ENCODE peak calls at places on chromosomes 16 and 17, in nine cellular contexts. Q is activated naive CD4-positive, alpha-beta T cell treated with anti-CD3 and anti-CD28 coated beads, Interleukin-2, amount 10 ng/mL, durations not matched to agents 7 days and 5 days; D is HS-5; R is NCI-H2171 treated with DMSO at 0.1 percent for 48 hours; O is A549; P is activated CD4-positive, alpha-beta T cell treated with anti-CD3 and anti-CD28 coated beads, Interleukin-2, amount 10 ng/mL, durations not matched to agents 7 days and 5 days; K is NCI-H1092; F is stimulated activated CD8-positive, alpha-beta memory T cell treated with anti-CD3 and anti-CD28 coated beads, Interleukin-7, amount 100 ng/mL, for 1 hour; E is ACHN. A is an unnamed sample.

GRCh38 chr17:945672-946071 is 33.9 kb downstream of the NXN start:
- DNase-seq in Q (no peak), D (no peak), R (no peak), O (no peak), P (no peak), K (no peak), F (no peak), E (no peak), A (no peak)

GRCh38 chr17:51258756-51259573 is 884 bp downstream of the MBTD1 start:
- DNase-seq in Q (peak), D (no peak), R (no peak), O (peak), P (no peak), K (no peak), F (no peak), E (peak), A (no peak)

GRCh38 chr17:81323083-81323369 is 27.9 kb upstream of the SLC38A10 start:
- DNase-seq in Q (no peak), D (no peak), R (no peak), O (no peak), P (no peak), K (no peak), F (no peak), E (no peak), A (no peak)

GRCh38 chr17:22138861-22139469 is 446.6 kb downstream of the KCNJ18 start:
- DNase-seq in Q (no peak), D (no peak), R (no peak), O (no peak), P (no peak), K (no peak), F (no peak), E (no peak), A (no peak)

GRCh38 chr16:48860341-48860740 is 250.4 kb upstream of the N4BP1 start:
- DNase-seq in Q (no peak), D (no peak), R (peak), O (no peak), P (no peak), K (no peak), F (no peak), E (no peak), A (no peak)

GRCh38 chr17:49834118-49834743 is 13.6 kb downstream of the TAC4 start:
- DNase-seq in Q (no peak), D (no peak), R (no peak), O (no peak), P (no peak), K (no peak), F (no peak), E (no peak), A (no peak)

GRCh38 chr16:27237229-27238015 is 31.1 kb downstream of the NSMCE1 start:
- DNase-seq in Q (peak), D (no peak), R (no peak), O (no peak), P (peak), K (no peak), F (peak), E (no peak), A (no peak)

GRCh38 chr17:50297407-50297865 is 23.2 kb downstream of the TMEM92 start:
- DNase-seq in Q (peak), D (no peak), R (peak), O (peak), P (peak), K (peak), F (peak), E (peak), A (no peak)

GRCh38 chr16:15493416-15494181 is 59.2 kb downstream of the BMERB1 start:
- DNase-seq in Q (no peak), D (peak), R (peak), O (no peak), P (no peak), K (peak), F (no peak), E (no peak), A (no peak)

GRCh38 chr16:53093162-53093744 is 38.5 kb downstream of the CHD9 start:
- DNase-seq in Q (no peak), D (no peak), R (no peak), O (no peak), P (no peak), K (no peak), F (no peak), E (no peak), A (no peak)

GRCh38 chr17:48563385-48563838 is 14.7 kb downstream of the HOXB4 start:
- DNase-seq in Q (no peak), D (no peak), R (no peak), O (no peak), P (no peak), K (no peak), F (no peak), E (no peak), A (no peak)

GRCh38 chr17:82318169-82318498 is 726 bp upstream of the CD7 start:
- DNase-seq in Q (no peak), D (no peak), R (no peak), O (no peak), P (no peak), K (no peak), F (no peak), E (no peak), A (no peak)

GRCh38 chr17:29138184-29138955 is 41.8 kb downstream of the MYO18A start:
- DNase-seq in Q (peak), D (no peak), R (peak), O (no peak), P (peak), K (no peak), F (no peak), E (peak), A (no peak)

GRCh38 chr17:56876766-56877179 is 37.1 kb downstream of the TRIM25 start:
- DNase-seq in Q (no peak), D (no peak), R (no peak), O (no peak), P (no peak), K (no peak), F (no peak), E (no peak), A (no peak)

GRCh38 chr17:31529841-31530251 is 138.4 kb downstream of the RAB11FIP4 start:
- DNase-seq in Q (no peak), D (no peak), R (no peak), O (no peak), P (no peak), K (no peak), F (no peak), E (no peak), A (no peak)

GRCh38 chr17:14575349-14575966 is 274.6 kb downstream of the HS3ST3B1 start:
- DNase-seq in Q (no peak), D (no peak), R (no peak), O (no peak), P (no peak), K (no peak), F (no peak), E (no peak), A (peak)

GRCh38 chr16:89209522-89210044 is 7.9 kb upstream of the ZNF778 start:
- DNase-seq in Q (no peak), D (no peak), R (no peak), O (no peak), P (no peak), K (no peak), F (no peak), E (no peak), A (no peak)

GRCh38 chr16:80480664-80481063 is 60.1 kb upstream of the DYNLRB2 start:
- DNase-seq in Q (no peak), D (no peak), R (no peak), O (no peak), P (no peak), K (no peak), F (no peak), E (no peak), A (no peak)

GRCh38 chr17:7782237-7782636 is 51.8 kb upstream of the KDM6B start:
- DNase-seq in Q (no peak), D (no peak), R (no peak), O (no peak), P (no peak), K (no peak), F (no peak), E (peak), A (no peak)

GRCh38 chr17:81387235-81388060 is 7.8 kb upstream of the BAHCC1 start:
- DNase-seq in Q (peak), D (no peak), R (peak), O (peak), P (peak), K (no peak), F (no peak), E (no peak), A (no peak)

GRCh38 chr17:45260204-45260783 is 1.6 kb downstream of the SPATA32 start:
- DNase-seq in Q (no peak), D (no peak), R (no peak), O (no peak), P (no peak), K (no peak), F (no peak), E (no peak), A (no peak)

GRCh38 chr16:19804538-19805323 is 79.9 kb downstream of the GPRC5B start:
- DNase-seq in Q (peak), D (no peak), R (peak), O (no peak), P (peak), K (peak), F (peak), E (no peak), A (no peak)

GRCh38 chr16:30473231-30474061 is 904 bp downstream of the ITGAL start:
- DNase-seq in Q (peak), D (no peak), R (no peak), O (no peak), P (peak), K (no peak), F (no peak), E (no peak), A (no peak)

GRCh38 chr16:86993426-86994110 is 323.6 kb downstream of the C16orf95 start:
- DNase-seq in Q (no peak), D (no peak), R (no peak), O (no peak), P (no peak), K (no peak), F (no peak), E (no peak), A (no peak)

GRCh38 chr16:81544261-81544660 is 99.7 kb downstream of the CMIP start:
- DNase-seq in Q (no peak), D (no peak), R (no peak), O (no peak), P (no peak), K (no peak), F (no peak), E (no peak), A (no peak)

GRCh38 chr17:81238490-81238814 is 403 bp downstream of the TEPSIN start:
- DNase-seq in Q (no peak), D (no peak), R (no peak), O (no peak), P (no peak), K (no peak), F (no peak), E (no peak), A (no peak)

GRCh38 chr17:3026125-3026855 is 37.1 kb downstream of the OR1D5 start:
- DNase-seq in Q (no peak), D (no peak), R (no peak), O (no peak), P (no peak), K (no peak), F (no peak), E (no peak), A (no peak)

GRCh38 chr17:78873519-78874340 is 29.3 kb downstream of the CEP295NL start:
- DNase-seq in Q (no peak), D (no peak), R (peak), O (no peak), P (no peak), K (peak), F (no peak), E (peak), A (no peak)

GRCh38 chr17:17417718-17418151 is 59.1 kb upstream of the MED9 start:
- DNase-seq in Q (no peak), D (no peak), R (no peak), O (no peak), P (no peak), K (no peak), F (no peak), E (no peak), A (no peak)

GRCh38 chr17:8126306-8127066 is 2.6 kb upstream of the HES7 start:
- DNase-seq in Q (peak), D (no peak), R (peak), O (peak), P (peak), K (no peak), F (no peak), E (peak), A (no peak)

GRCh38 chr16:67474551-67474950 is 6.4 kb downstream of the ATP6V0D1 start:
- DNase-seq in Q (no peak), D (no peak), R (no peak), O (no peak), P (no peak), K (no peak), F (no peak), E (no peak), A (no peak)

GRCh38 chr17:2299136-2299535 is 4.4 kb downstream of the SMG6 start:
- DNase-seq in Q (no peak), D (no peak), R (no peak), O (no peak), P (no peak), K (no peak), F (no peak), E (no peak), A (no peak)

GRCh38 chr17:45429338-45430005 is 3.2 kb downstream of the ARHGAP27 start:
- DNase-seq in Q (no peak), D (no peak), R (no peak), O (no peak), P (no peak), K (no peak), F (no peak), E (no peak), A (no peak)

GRCh38 chr16:85712841-85713240 is 24.1 kb upstream of the GINS2 start:
- DNase-seq in Q (no peak), D (no peak), R (peak), O (no peak), P (no peak), K (no peak), F (no peak), E (no peak), A (no peak)

GRCh38 chr17:80826955-80827645 is 164.5 kb upstream of the CHMP6 start:
- DNase-seq in Q (peak), D (peak), R (no peak), O (peak), P (peak), K (no peak), F (no peak), E (peak), A (no peak)

GRCh38 chr17:76844846-76845245 is 23.4 kb upstream of the MGAT5B start:
- DNase-seq in Q (no peak), D (no peak), R (peak), O (no peak), P (no peak), K (no peak), F (no peak), E (no peak), A (no peak)

GRCh38 chr16:10037771-10038170 is 144.5 kb downstream of the GRIN2A start:
- DNase-seq in Q (no peak), D (no peak), R (no peak), O (no peak), P (no peak), K (no peak), F (no peak), E (no peak), A (no peak)

GRCh38 chr16:54351171-54351570 is 64.6 kb upstream of the IRX3 start:
- DNase-seq in Q (no peak), D (no peak), R (no peak), O (no peak), P (no peak), K (no peak), F (no peak), E (no peak), A (no peak)

GRCh38 chr17:60392845-60393702 is 1.1 kb upstream of the USP32 start:
- DNase-seq in Q (peak), D (peak), R (peak), O (peak), P (peak), K (peak), F (no peak), E (peak), A (no peak)